ENCODE peak calls at places on chromosomes 2 and 18, in seven cellular contexts. One of them, this sample, is unnamed.

GRCh38 chr2:212548459-212548815 is 9.8 kb upstream of the ERBB4 start:
- DNase-seq in central memory CD4-positive, alpha-beta T cell: no peak
- DNase-seq in NCI-H69: peak; percentile 68
- DNase-seq in NCI-H446: peak; percentile 70
- DNase-seq in NCI-H345: peak; percentile 12
- DNase-seq in CD4-positive, CD25-positive, alpha-beta regulatory T cell: no peak
- DNase-seq in activated T-cell treated with anti-CD3 and anti-CD28 coated beads, Interleukin-2, amount 50 U/mL, for 72 hours: no peak
- DNase-seq in this sample: no peak

GRCh38 chr2:189022492-189022891 is 48.3 kb downstream of the COL3A1 start:
- DNase-seq in central memory CD4-positive, alpha-beta T cell: no peak
- DNase-seq in NCI-H69: no peak
- DNase-seq in NCI-H446: no peak
- DNase-seq in NCI-H345: no peak
- DNase-seq in CD4-positive, CD25-positive, alpha-beta regulatory T cell: no peak
- DNase-seq in activated T-cell treated with anti-CD3 and anti-CD28 coated beads, Interleukin-2, amount 50 U/mL, for 72 hours: no peak
- DNase-seq in this sample: no peak

GRCh38 chr18:36903215-36903928 is 74.4 kb downstream of the KIAA1328 start:
- DNase-seq in central memory CD4-positive, alpha-beta T cell: no peak
- DNase-seq in NCI-H69: peak; percentile 15
- DNase-seq in NCI-H446: no peak
- DNase-seq in NCI-H345: no peak
- DNase-seq in CD4-positive, CD25-positive, alpha-beta regulatory T cell: no peak
- DNase-seq in activated T-cell treated with anti-CD3 and anti-CD28 coated beads, Interleukin-2, amount 50 U/mL, for 72 hours: no peak
- DNase-seq in this sample: no peak

GRCh38 chr2:60634443-60634842 is 81.0 kb upstream of the BCL11A start:
- DNase-seq in central memory CD4-positive, alpha-beta T cell: no peak
- DNase-seq in NCI-H69: peak; percentile 40
- DNase-seq in NCI-H446: no peak
- DNase-seq in NCI-H345: peak; percentile 8
- DNase-seq in CD4-positive, CD25-positive, alpha-beta regulatory T cell: no peak
- DNase-seq in activated T-cell treated with anti-CD3 and anti-CD28 coated beads, Interleukin-2, amount 50 U/mL, for 72 hours: no peak
- DNase-seq in this sample: no peak

GRCh38 chr2:142286618-142287017 is 155.8 kb upstream of the LRP1B start:
- DNase-seq in central memory CD4-positive, alpha-beta T cell: no peak
- DNase-seq in NCI-H69: peak; percentile 49
- DNase-seq in NCI-H446: no peak
- DNase-seq in NCI-H345: no peak
- DNase-seq in CD4-positive, CD25-positive, alpha-beta regulatory T cell: no peak
- DNase-seq in activated T-cell treated with anti-CD3 and anti-CD28 coated beads, Interleukin-2, amount 50 U/mL, for 72 hours: no peak
- DNase-seq in this sample: no peak

GRCh38 chr2:199259671-199260070 is 198.1 kb downstream of the SATB2 start:
- DNase-seq in central memory CD4-positive, alpha-beta T cell: no peak
- DNase-seq in NCI-H69: no peak
- DNase-seq in NCI-H446: no peak
- DNase-seq in NCI-H345: no peak
- DNase-seq in CD4-positive, CD25-positive, alpha-beta regulatory T cell: no peak
- DNase-seq in activated T-cell treated with anti-CD3 and anti-CD28 coated beads, Interleukin-2, amount 50 U/mL, for 72 hours: no peak
- DNase-seq in this sample: no peak

GRCh38 chr2:46703588-46703987 is 212.0 kb downstream of the MCFD2 start:
- DNase-seq in central memory CD4-positive, alpha-beta T cell: no peak
- DNase-seq in NCI-H69: peak; percentile 31
- DNase-seq in NCI-H446: no peak
- DNase-seq in NCI-H345: no peak
- DNase-seq in CD4-positive, CD25-positive, alpha-beta regulatory T cell: no peak
- DNase-seq in activated T-cell treated with anti-CD3 and anti-CD28 coated beads, Interleukin-2, amount 50 U/mL, for 72 hours: no peak
- DNase-seq in this sample: no peak

GRCh38 chr2:200509608-200510433 is at the start of gene KCTD18:
- DNase-seq in central memory CD4-positive, alpha-beta T cell: peak; percentile 85
- DNase-seq in NCI-H69: peak; percentile 89
- DNase-seq in NCI-H446: peak; percentile 54
- DNase-seq in NCI-H345: peak; percentile 90
- DNase-seq in CD4-positive, CD25-positive, alpha-beta regulatory T cell: peak; percentile 88
- DNase-seq in activated T-cell treated with anti-CD3 and anti-CD28 coated beads, Interleukin-2, amount 50 U/mL, for 72 hours: peak; percentile 94
- DNase-seq in this sample: peak; percentile 81

GRCh38 chr2:235669269-235669831 is 175.5 kb downstream of the AGAP1 start:
- DNase-seq in central memory CD4-positive, alpha-beta T cell: peak; percentile 35
- DNase-seq in NCI-H69: peak; percentile 93
- DNase-seq in NCI-H446: peak; percentile 45
- DNase-seq in NCI-H345: peak; percentile 94
- DNase-seq in CD4-positive, CD25-positive, alpha-beta regulatory T cell: no peak
- DNase-seq in activated T-cell treated with anti-CD3 and anti-CD28 coated beads, Interleukin-2, amount 50 U/mL, for 72 hours: peak; percentile 34
- DNase-seq in this sample: peak; percentile 77

GRCh38 chr2:16245481-16246054 is 305.2 kb downstream of the MYCN start:
- DNase-seq in central memory CD4-positive, alpha-beta T cell: no peak
- DNase-seq in NCI-H69: no peak
- DNase-seq in NCI-H446: no peak
- DNase-seq in NCI-H345: no peak
- DNase-seq in CD4-positive, CD25-positive, alpha-beta regulatory T cell: no peak
- DNase-seq in activated T-cell treated with anti-CD3 and anti-CD28 coated beads, Interleukin-2, amount 50 U/mL, for 72 hours: no peak
- DNase-seq in this sample: no peak

GRCh38 chr18:21450913-21451312 is 149.6 kb downstream of the ESCO1 start:
- DNase-seq in central memory CD4-positive, alpha-beta T cell: no peak
- DNase-seq in NCI-H69: no peak
- DNase-seq in NCI-H446: no peak
- DNase-seq in NCI-H345: no peak
- DNase-seq in CD4-positive, CD25-positive, alpha-beta regulatory T cell: no peak
- DNase-seq in activated T-cell treated with anti-CD3 and anti-CD28 coated beads, Interleukin-2, amount 50 U/mL, for 72 hours: no peak
- DNase-seq in this sample: no peak

GRCh38 chr2:147165682-147166081 is 679.1 kb upstream of the ACVR2A start:
- DNase-seq in central memory CD4-positive, alpha-beta T cell: no peak
- DNase-seq in NCI-H69: no peak
- DNase-seq in NCI-H446: no peak
- DNase-seq in NCI-H345: no peak
- DNase-seq in CD4-positive, CD25-positive, alpha-beta regulatory T cell: no peak
- DNase-seq in activated T-cell treated with anti-CD3 and anti-CD28 coated beads, Interleukin-2, amount 50 U/mL, for 72 hours: no peak
- DNase-seq in this sample: no peak

GRCh38 chr2:74922592-74923227 is 35.7 kb upstream of the POLE4 start:
- DNase-seq in central memory CD4-positive, alpha-beta T cell: no peak
- DNase-seq in NCI-H69: no peak
- DNase-seq in NCI-H446: no peak
- DNase-seq in NCI-H345: no peak
- DNase-seq in CD4-positive, CD25-positive, alpha-beta regulatory T cell: no peak
- DNase-seq in activated T-cell treated with anti-CD3 and anti-CD28 coated beads, Interleukin-2, amount 50 U/mL, for 72 hours: no peak
- DNase-seq in this sample: no peak

GRCh38 chr2:55498582-55498981 is 20.9 kb upstream of the CFAP36 start:
- DNase-seq in central memory CD4-positive, alpha-beta T cell: no peak
- DNase-seq in NCI-H69: no peak
- DNase-seq in NCI-H446: no peak
- DNase-seq in NCI-H345: no peak
- DNase-seq in CD4-positive, CD25-positive, alpha-beta regulatory T cell: no peak
- DNase-seq in activated T-cell treated with anti-CD3 and anti-CD28 coated beads, Interleukin-2, amount 50 U/mL, for 72 hours: no peak
- DNase-seq in this sample: no peak

GRCh38 chr2:15623481-15623796 is 31.8 kb downstream of the DDX1 start:
- DNase-seq in central memory CD4-positive, alpha-beta T cell: no peak
- DNase-seq in NCI-H69: no peak
- DNase-seq in NCI-H446: no peak
- DNase-seq in NCI-H345: no peak
- DNase-seq in CD4-positive, CD25-positive, alpha-beta regulatory T cell: no peak
- DNase-seq in activated T-cell treated with anti-CD3 and anti-CD28 coated beads, Interleukin-2, amount 50 U/mL, for 72 hours: no peak
- DNase-seq in this sample: no peak

GRCh38 chr2:109270758-109271305 is 141.8 kb downstream of the SH3RF3 start:
- DNase-seq in central memory CD4-positive, alpha-beta T cell: no peak
- DNase-seq in NCI-H69: no peak
- DNase-seq in NCI-H446: no peak
- DNase-seq in NCI-H345: peak; percentile 70
- DNase-seq in CD4-positive, CD25-positive, alpha-beta regulatory T cell: no peak
- DNase-seq in activated T-cell treated with anti-CD3 and anti-CD28 coated beads, Interleukin-2, amount 50 U/mL, for 72 hours: no peak
- DNase-seq in this sample: peak; percentile 76

GRCh38 chr18:57833441-57834101 is 30.5 kb upstream of the ATP8B1 start:
- DNase-seq in central memory CD4-positive, alpha-beta T cell: no peak
- DNase-seq in NCI-H69: peak; percentile 35
- DNase-seq in NCI-H446: no peak
- DNase-seq in NCI-H345: no peak
- DNase-seq in CD4-positive, CD25-positive, alpha-beta regulatory T cell: no peak
- DNase-seq in activated T-cell treated with anti-CD3 and anti-CD28 coated beads, Interleukin-2, amount 50 U/mL, for 72 hours: peak; percentile 10
- DNase-seq in this sample: no peak

GRCh38 chr2:97716695-97717617 is 3.6 kb downstream of the ZAP70 start:
- DNase-seq in central memory CD4-positive, alpha-beta T cell: no peak
- DNase-seq in NCI-H69: no peak
- DNase-seq in NCI-H446: no peak
- DNase-seq in NCI-H345: no peak
- DNase-seq in CD4-positive, CD25-positive, alpha-beta regulatory T cell: no peak
- DNase-seq in activated T-cell treated with anti-CD3 and anti-CD28 coated beads, Interleukin-2, amount 50 U/mL, for 72 hours: no peak
- DNase-seq in this sample: no peak

GRCh38 chr2:24971300-24971549 is 530 bp downstream of the DNAJC27 start:
- DNase-seq in central memory CD4-positive, alpha-beta T cell: no peak
- DNase-seq in NCI-H69: no peak
- DNase-seq in NCI-H446: no peak
- DNase-seq in NCI-H345: no peak
- DNase-seq in CD4-positive, CD25-positive, alpha-beta regulatory T cell: no peak
- DNase-seq in activated T-cell treated with anti-CD3 and anti-CD28 coated beads, Interleukin-2, amount 50 U/mL, for 72 hours: peak; percentile 51
- DNase-seq in this sample: no peak

GRCh38 chr2:72136349-72136748 is 11.3 kb downstream of the CYP26B1 start:
- DNase-seq in central memory CD4-positive, alpha-beta T cell: no peak
- DNase-seq in NCI-H69: no peak
- DNase-seq in NCI-H446: no peak
- DNase-seq in NCI-H345: no peak
- DNase-seq in CD4-positive, CD25-positive, alpha-beta regulatory T cell: no peak
- DNase-seq in activated T-cell treated with anti-CD3 and anti-CD28 coated beads, Interleukin-2, amount 50 U/mL, for 72 hours: no peak
- DNase-seq in this sample: no peak

GRCh38 chr2:44010266-44010665 is 14.5 kb upstream of the LRPPRC start:
- DNase-seq in central memory CD4-positive, alpha-beta T cell: no peak
- DNase-seq in NCI-H69: no peak
- DNase-seq in NCI-H446: peak; percentile 31
- DNase-seq in NCI-H345: no peak
- DNase-seq in CD4-positive, CD25-positive, alpha-beta regulatory T cell: no peak
- DNase-seq in activated T-cell treated with anti-CD3 and anti-CD28 coated beads, Interleukin-2, amount 50 U/mL, for 72 hours: no peak
- DNase-seq in this sample: no peak

GRCh38 chr18:39805218-39805617 is 2149.8 kb upstream of the PIK3C3 start:
- DNase-seq in central memory CD4-positive, alpha-beta T cell: no peak
- DNase-seq in NCI-H69: peak; percentile 62
- DNase-seq in NCI-H446: no peak
- DNase-seq in NCI-H345: no peak
- DNase-seq in CD4-positive, CD25-positive, alpha-beta regulatory T cell: no peak
- DNase-seq in activated T-cell treated with anti-CD3 and anti-CD28 coated beads, Interleukin-2, amount 50 U/mL, for 72 hours: no peak
- DNase-seq in this sample: peak; percentile 18

GRCh38 chr2:30031184-30031583 is 109.8 kb upstream of the ALK start:
- DNase-seq in central memory CD4-positive, alpha-beta T cell: no peak
- DNase-seq in NCI-H69: peak; percentile 6
- DNase-seq in NCI-H446: no peak
- DNase-seq in NCI-H345: no peak
- DNase-seq in CD4-positive, CD25-positive, alpha-beta regulatory T cell: no peak
- DNase-seq in activated T-cell treated with anti-CD3 and anti-CD28 coated beads, Interleukin-2, amount 50 U/mL, for 72 hours: no peak
- DNase-seq in this sample: no peak

GRCh38 chr2:235605306-235605998 is 111.6 kb downstream of the AGAP1 start:
- DNase-seq in central memory CD4-positive, alpha-beta T cell: peak; percentile 10
- DNase-seq in NCI-H69: peak; percentile 96
- DNase-seq in NCI-H446: peak; percentile 35
- DNase-seq in NCI-H345: peak; percentile 85
- DNase-seq in CD4-positive, CD25-positive, alpha-beta regulatory T cell: no peak
- DNase-seq in activated T-cell treated with anti-CD3 and anti-CD28 coated beads, Interleukin-2, amount 50 U/mL, for 72 hours: no peak
- DNase-seq in this sample: peak; percentile 70

GRCh38 chr2:180980943-180981898 is 816 bp downstream of the UBE2E3 start:
- DNase-seq in central memory CD4-positive, alpha-beta T cell: peak; percentile 19
- DNase-seq in NCI-H69: peak; percentile 63
- DNase-seq in NCI-H446: no peak
- DNase-seq in NCI-H345: peak; percentile 37
- DNase-seq in CD4-positive, CD25-positive, alpha-beta regulatory T cell: peak; percentile 36
- DNase-seq in activated T-cell treated with anti-CD3 and anti-CD28 coated beads, Interleukin-2, amount 50 U/mL, for 72 hours: peak; percentile 48
- DNase-seq in this sample: peak; percentile 63

GRCh38 chr18:48923746-48924580 is 26.8 kb downstream of the SMAD7 start:
- DNase-seq in central memory CD4-positive, alpha-beta T cell: no peak
- DNase-seq in NCI-H69: no peak
- DNase-seq in NCI-H446: no peak
- DNase-seq in NCI-H345: no peak
- DNase-seq in CD4-positive, CD25-positive, alpha-beta regulatory T cell: no peak
- DNase-seq in activated T-cell treated with anti-CD3 and anti-CD28 coated beads, Interleukin-2, amount 50 U/mL, for 72 hours: no peak
- DNase-seq in this sample: no peak

GRCh38 chr18:1049173-1049572 is 144.5 kb downstream of the ADCYAP1 start:
- DNase-seq in central memory CD4-positive, alpha-beta T cell: no peak
- DNase-seq in NCI-H69: no peak
- DNase-seq in NCI-H446: no peak
- DNase-seq in NCI-H345: no peak
- DNase-seq in CD4-positive, CD25-positive, alpha-beta regulatory T cell: no peak
- DNase-seq in activated T-cell treated with anti-CD3 and anti-CD28 coated beads, Interleukin-2, amount 50 U/mL, for 72 hours: no peak
- DNase-seq in this sample: no peak

GRCh38 chr2:101869527-101869926 is 122.2 kb upstream of the IL1R2 start:
- DNase-seq in central memory CD4-positive, alpha-beta T cell: no peak
- DNase-seq in NCI-H69: no peak
- DNase-seq in NCI-H446: no peak
- DNase-seq in NCI-H345: no peak
- DNase-seq in CD4-positive, CD25-positive, alpha-beta regulatory T cell: no peak
- DNase-seq in activated T-cell treated with anti-CD3 and anti-CD28 coated beads, Interleukin-2, amount 50 U/mL, for 72 hours: no peak
- DNase-seq in this sample: no peak

GRCh38 chr2:61144697-61145268 is 17.2 kb upstream of the C2orf74 start:
- DNase-seq in central memory CD4-positive, alpha-beta T cell: peak; percentile 89
- DNase-seq in NCI-H69: peak; percentile 96
- DNase-seq in NCI-H446: peak; percentile 98
- DNase-seq in NCI-H345: no peak
- DNase-seq in CD4-positive, CD25-positive, alpha-beta regulatory T cell: peak; percentile 85
- DNase-seq in activated T-cell treated with anti-CD3 and anti-CD28 coated beads, Interleukin-2, amount 50 U/mL, for 72 hours: peak; percentile 93
- DNase-seq in this sample: peak; percentile 99

GRCh38 chr18:33647365-33647764 is 69.3 kb downstream of the ASXL3 start:
- DNase-seq in central memory CD4-positive, alpha-beta T cell: no peak
- DNase-seq in NCI-H69: no peak
- DNase-seq in NCI-H446: no peak
- DNase-seq in NCI-H345: no peak
- DNase-seq in CD4-positive, CD25-positive, alpha-beta regulatory T cell: no peak
- DNase-seq in activated T-cell treated with anti-CD3 and anti-CD28 coated beads, Interleukin-2, amount 50 U/mL, for 72 hours: no peak
- DNase-seq in this sample: no peak

GRCh38 chr2:162839419-162839818 is 852 bp upstream of the KCNH7 start:
- DNase-seq in central memory CD4-positive, alpha-beta T cell: no peak
- DNase-seq in NCI-H69: peak; percentile 87
- DNase-seq in NCI-H446: peak; percentile 30
- DNase-seq in NCI-H345: peak; percentile 87
- DNase-seq in CD4-positive, CD25-positive, alpha-beta regulatory T cell: no peak
- DNase-seq in activated T-cell treated with anti-CD3 and anti-CD28 coated beads, Interleukin-2, amount 50 U/mL, for 72 hours: no peak
- DNase-seq in this sample: peak; percentile 42

GRCh38 chr2:206462240-206462854 is 19.0 kb downstream of the ADAM23 start:
- DNase-seq in central memory CD4-positive, alpha-beta T cell: no peak
- DNase-seq in NCI-H69: no peak
- DNase-seq in NCI-H446: no peak
- DNase-seq in NCI-H345: no peak
- DNase-seq in CD4-positive, CD25-positive, alpha-beta regulatory T cell: no peak
- DNase-seq in activated T-cell treated with anti-CD3 and anti-CD28 coated beads, Interleukin-2, amount 50 U/mL, for 72 hours: no peak
- DNase-seq in this sample: no peak

GRCh38 chr18:77608807-77609206 is 359.2 kb downstream of the GALR1 start:
- DNase-seq in central memory CD4-positive, alpha-beta T cell: no peak
- DNase-seq in NCI-H69: peak; percentile 15
- DNase-seq in NCI-H446: no peak
- DNase-seq in NCI-H345: no peak
- DNase-seq in CD4-positive, CD25-positive, alpha-beta regulatory T cell: no peak
- DNase-seq in activated T-cell treated with anti-CD3 and anti-CD28 coated beads, Interleukin-2, amount 50 U/mL, for 72 hours: no peak
- DNase-seq in this sample: no peak

GRCh38 chr2:235055891-235056516 is 104.2 kb downstream of the SH3BP4 start:
- DNase-seq in central memory CD4-positive, alpha-beta T cell: no peak
- DNase-seq in NCI-H69: peak; percentile 41
- DNase-seq in NCI-H446: no peak
- DNase-seq in NCI-H345: peak; percentile 33
- DNase-seq in CD4-positive, CD25-positive, alpha-beta regulatory T cell: no peak
- DNase-seq in activated T-cell treated with anti-CD3 and anti-CD28 coated beads, Interleukin-2, amount 50 U/mL, for 72 hours: no peak
- DNase-seq in this sample: no peak

GRCh38 chr2:174174741-174175140 is 73.6 kb downstream of the OLA1 start:
- DNase-seq in central memory CD4-positive, alpha-beta T cell: no peak
- DNase-seq in NCI-H69: peak; percentile 40
- DNase-seq in NCI-H446: no peak
- DNase-seq in NCI-H345: no peak
- DNase-seq in CD4-positive, CD25-positive, alpha-beta regulatory T cell: no peak
- DNase-seq in activated T-cell treated with anti-CD3 and anti-CD28 coated beads, Interleukin-2, amount 50 U/mL, for 72 hours: no peak
- DNase-seq in this sample: peak; percentile 78

GRCh38 chr2:162022290-162022945 is 51.6 kb downstream of the DPP4 start:
- DNase-seq in central memory CD4-positive, alpha-beta T cell: no peak
- DNase-seq in NCI-H69: no peak
- DNase-seq in NCI-H446: no peak
- DNase-seq in NCI-H345: no peak
- DNase-seq in CD4-positive, CD25-positive, alpha-beta regulatory T cell: no peak
- DNase-seq in activated T-cell treated with anti-CD3 and anti-CD28 coated beads, Interleukin-2, amount 50 U/mL, for 72 hours: no peak
- DNase-seq in this sample: no peak

GRCh38 chr2:72893594-72894319 is 6.5 kb downstream of the SPR start:
- DNase-seq in central memory CD4-positive, alpha-beta T cell: no peak
- DNase-seq in NCI-H69: peak; percentile 66
- DNase-seq in NCI-H446: peak; percentile 4
- DNase-seq in NCI-H345: peak; percentile 64
- DNase-seq in CD4-positive, CD25-positive, alpha-beta regulatory T cell: no peak
- DNase-seq in activated T-cell treated with anti-CD3 and anti-CD28 coated beads, Interleukin-2, amount 50 U/mL, for 72 hours: peak; percentile 64
- DNase-seq in this sample: no peak

GRCh38 chr18:407825-408224 is 92.7 kb downstream of the COLEC12 start:
- DNase-seq in central memory CD4-positive, alpha-beta T cell: no peak
- DNase-seq in NCI-H69: no peak
- DNase-seq in NCI-H446: no peak
- DNase-seq in NCI-H345: no peak
- DNase-seq in CD4-positive, CD25-positive, alpha-beta regulatory T cell: no peak
- DNase-seq in activated T-cell treated with anti-CD3 and anti-CD28 coated beads, Interleukin-2, amount 50 U/mL, for 72 hours: no peak
- DNase-seq in this sample: no peak

This sample was measured in NCI-H510A treated with DMSO at 0.1 percent for 48 hours.